ENCODE peak calls at places on chromosomes 2 and 18, in nine cellular contexts. C, J, S, D, M, Q, I, E and V are unnamed samples.

GRCh38 chr2:229174794-229175529 is 96.1 kb downstream of the PID1 start:
- DNase-seq in Q (no peak), M (no peak), J (no peak), C (peak; percentile 60), S (no peak), I (peak; percentile 38), E (no peak), D (peak; percentile 60), V (no peak)

GRCh38 chr2:73937899-73938298 is 11.2 kb downstream of the DGUOK start:
- DNase-seq in D (no peak), J (no peak), M (no peak), S (no peak), Q (peak; percentile 59), C (no peak), I (no peak), E (no peak), V (no peak)

GRCh38 chr18:23134780-23135678 is at the start of gene CABLES1:
- DNase-seq in C (peak; percentile 28), Q (peak; percentile 93), I (no peak), E (peak; percentile 85), S (peak; percentile 74), M (peak; percentile 76), J (peak; percentile 56), D (no peak), V (peak; percentile 68)

GRCh38 chr2:229715895-229716507 is 1.6 kb upstream of the DNER start:
- DNase-seq in I (no peak), M (no peak), C (no peak), Q (no peak), S (peak; percentile 32), J (peak; percentile 9), E (no peak), D (peak; percentile 50), V (no peak)

GRCh38 chr18:60145776-60146175 is 226.8 kb downstream of the MC4R start:
- DNase-seq in S (no peak), J (no peak), C (no peak), Q (no peak), I (no peak), M (no peak), E (no peak), D (no peak), V (no peak)

GRCh38 chr2:50765146-50765545 is 266.8 kb downstream of the NRXN1 start:
- DNase-seq in J (no peak), D (no peak), S (no peak), C (no peak), M (no peak), Q (no peak), I (no peak), E (no peak), V (no peak)

GRCh38 chr2:64617631-64618151 is 36.0 kb downstream of the SERTAD2 start:
- DNase-seq in I (no peak), S (no peak), C (no peak), M (no peak), J (no peak), Q (peak; percentile 82), D (no peak), E (no peak), V (no peak)

GRCh38 chr2:71609958-71610357 is 156.6 kb downstream of the DYSF start:
- DNase-seq in D (peak; percentile 33), I (no peak), J (no peak), C (no peak), E (no peak), Q (no peak), S (no peak), M (no peak), V (no peak)

GRCh38 chr2:55014962-55015939 is 35.0 kb downstream of the RTN4 start:
- DNase-seq in E (no peak), M (no peak), C (peak; percentile 72), Q (peak; percentile 68), D (peak; percentile 69), I (peak; percentile 61), S (peak; percentile 21), J (peak; percentile 69), V (peak; percentile 23)

GRCh38 chr2:85367180-85367579 is 12.6 kb downstream of the ELMOD3 start:
- DNase-seq in E (no peak), Q (no peak), J (no peak), D (no peak), M (no peak), I (no peak), S (no peak), C (no peak), V (no peak)

GRCh38 chr2:23564618-23564967 is 179.6 kb downstream of the KLHL29 start:
- DNase-seq in J (no peak), D (no peak), S (no peak), M (no peak), Q (no peak), C (no peak), I (no peak), E (no peak), V (no peak)

GRCh38 chr2:54508521-54508920 is 52.4 kb downstream of the SPTBN1 start:
- DNase-seq in C (no peak), E (no peak), I (no peak), Q (no peak), M (no peak), S (no peak), D (no peak), J (no peak), V (no peak)

GRCh38 chr2:101858246-101858645 is 133.5 kb upstream of the IL1R2 start:
- DNase-seq in M (no peak), E (no peak), I (no peak), Q (no peak), C (no peak), J (no peak), D (peak; percentile 98), S (no peak), V (no peak)

GRCh38 chr2:188444106-188444835 is 152.6 kb downstream of the GULP1 start:
- DNase-seq in S (no peak), E (no peak), Q (no peak), I (no peak), M (no peak), D (peak; percentile 1), J (no peak), C (no peak), V (no peak)

GRCh38 chr2:206836722-206837121 is 71.3 kb downstream of the FASTKD2 start:
- DNase-seq in S (no peak), C (no peak), Q (no peak), M (no peak), D (no peak), J (no peak), E (no peak), I (no peak), V (no peak)

GRCh38 chr2:206846331-206846730 is 80.9 kb downstream of the FASTKD2 start:
- DNase-seq in E (no peak), Q (no peak), D (no peak), J (no peak), S (no peak), I (no peak), M (no peak), C (no peak), V (no peak)

GRCh38 chr2:206838690-206839089 is 73.3 kb downstream of the FASTKD2 start:
- DNase-seq in D (no peak), S (no peak), C (no peak), I (no peak), Q (no peak), M (no peak), J (no peak), E (no peak), V (no peak)

GRCh38 chr2:206845877-206846276 is 80.5 kb downstream of the FASTKD2 start:
- DNase-seq in I (no peak), S (no peak), E (no peak), C (no peak), M (no peak), J (no peak), Q (no peak), D (no peak), V (no peak)

DNA sequence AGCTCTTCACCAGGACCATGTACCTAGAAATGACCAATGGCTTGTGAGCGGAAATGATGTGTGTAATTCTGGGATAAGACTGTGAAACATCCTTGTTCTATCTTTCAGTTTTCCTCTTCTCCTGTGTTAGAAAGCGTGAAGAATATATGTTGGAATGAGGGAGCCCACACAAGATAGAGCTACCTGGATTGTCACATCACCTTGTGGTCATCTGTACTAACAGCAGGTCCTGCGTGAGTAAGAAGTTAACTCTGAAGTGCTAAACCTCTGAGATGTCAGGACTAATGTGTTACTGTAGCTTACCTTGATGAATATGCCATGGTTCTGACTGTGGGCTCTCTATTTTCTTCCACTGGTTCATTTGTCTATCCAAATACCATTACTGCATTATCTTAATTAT is 75.6 kb downstream of the FASTKD2 start:
- DNase-seq in E (no peak), D (no peak), J (no peak), M (no peak), Q (no peak), C (no peak), S (no peak), I (no peak), V (no peak)
- TF ChIP-seq CTCF in E (no peak), D (no peak), J (no peak), M (no peak), Q (no peak), C (no peak), S (no peak), I (no peak), V (no peak)

GRCh38 chr2:135600915-135601314 is 69.6 kb downstream of the R3HDM1 start:
- DNase-seq in E (no peak), Q (no peak), M (no peak), J (no peak), I (no peak), S (no peak), C (no peak), D (peak; percentile 4), V (no peak)
- TF ChIP-seq CTCF in E (peak; percentile 24), Q (no peak), M (no peak), J (peak; percentile 11), I (no peak), S (no peak), C (no peak), D (no peak), V (no peak)

DNA sequence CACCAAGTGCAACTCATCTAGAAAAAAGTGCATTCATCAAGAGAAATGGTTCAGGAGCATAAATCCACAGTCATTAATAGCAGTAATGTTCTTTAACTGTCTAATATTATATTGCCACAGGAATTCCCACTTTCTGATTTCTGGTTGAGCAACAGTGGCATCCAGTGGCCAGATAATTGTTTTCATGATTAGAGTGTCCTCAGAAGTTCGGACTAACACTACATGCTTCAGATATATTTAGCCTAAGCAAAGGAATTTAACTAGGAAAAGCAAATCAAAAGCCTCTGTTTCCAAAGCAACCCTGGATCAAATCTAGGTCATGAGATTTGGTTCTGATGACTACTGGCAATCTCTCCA is 9.8 kb upstream of the ERBB4 start:
- DNase-seq in J (no peak), E (no peak), C (no peak), D (peak; percentile 41), M (no peak), I (peak; percentile 5), Q (no peak), S (no peak), V (no peak)
- TF ChIP-seq CTCF in J (peak; percentile 7), E (peak; percentile 26), C (peak; percentile 20), D (peak; percentile 30), M (no peak), I (no peak), Q (no peak), S (no peak), V (no peak)

DNA sequence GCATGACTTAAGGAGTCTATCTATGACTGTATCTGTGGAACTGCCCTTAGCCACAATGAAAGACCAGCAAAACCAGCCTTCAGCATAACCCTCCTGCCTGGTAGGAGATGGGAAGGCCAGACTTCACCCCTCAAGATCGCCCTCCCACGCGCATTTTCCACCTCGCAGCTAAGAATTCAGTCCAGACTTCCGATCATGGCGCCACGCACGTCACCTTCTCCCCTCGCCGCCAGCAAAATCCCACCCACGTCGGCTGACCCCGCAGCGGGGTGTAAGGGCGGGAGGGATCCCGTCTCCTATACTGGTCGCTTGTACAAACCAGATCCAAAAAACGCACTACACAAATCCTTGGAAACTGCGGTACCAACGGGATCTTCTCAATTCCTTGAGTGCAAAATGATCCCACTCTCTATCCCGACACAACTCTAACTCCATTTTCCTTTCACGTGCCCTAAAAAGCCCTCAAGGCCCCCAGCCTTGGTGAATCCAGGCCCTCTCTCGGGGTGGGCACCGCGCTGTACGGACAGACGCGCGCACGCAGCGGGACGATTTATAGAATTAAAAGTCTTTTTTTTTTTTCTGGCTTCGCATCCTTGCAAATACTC is 1.0 kb upstream of the BMPR2 start:
- DNase-seq in M (peak; percentile 71), C (peak; percentile 61), D (peak; percentile 55), E (peak; percentile 82), J (peak; percentile 57), Q (peak; percentile 88), S (peak; percentile 25), I (peak; percentile 47), V (peak; percentile 40)
- TF ChIP-seq CTCF in M (no peak), C (no peak), D (no peak), E (no peak), J (no peak), Q (no peak), S (no peak), I (no peak), V (no peak)